ENCODE peak calls at places on chromosomes 4 and X, in five cellular contexts. F is stimulated activated CD8-positive, alpha-beta memory T cell treated with anti-CD3 and anti-CD28 coated beads, Interleukin-15, amount 100 ng/mL, for 1 hour; D is HFF-Myc; R is omental fat pad; K is naive thymus-derived CD8-positive, alpha-beta T cell. P is an unnamed sample.

GRCh38 chr4:81454498-81454897 is 17.2 kb downstream of the RASGEF1B start:
- DNase-seq in F (no peak), K (no peak), R (no peak), D (no peak), P (no peak)

GRCh38 chr4:168630445-168631187 is 133.8 kb downstream of the PALLD start:
- DNase-seq in D (no peak), R (no peak), K (no peak), F (no peak), P (no peak)

GRCh38 chr4:132763465-132763864 is 385.6 kb upstream of the PCDH10 start:
- DNase-seq in K (no peak), R (no peak), D (no peak), F (no peak), P (no peak)

GRCh38 chrX:48617542-48618340 is 20.4 kb downstream of the WDR13 start:
- DNase-seq in F (no peak), R (no peak), K (no peak), D (no peak), P (no peak)

GRCh38 chr4:128006592-128006991 is 41.4 kb downstream of the ABHD18 start:
- DNase-seq in R (no peak), F (no peak), D (no peak), K (no peak), P (no peak)

GRCh38 chrX:116238866-116239265 is 68.3 kb downstream of the AGTR2 start:
- DNase-seq in K (no peak), F (no peak), D (no peak), R (no peak), P (no peak)

GRCh38 chrX:19487520-19488200 is 27.6 kb downstream of the MAP3K15 start:
- DNase-seq in D (no peak), K (no peak), F (no peak), R (no peak), P (no peak)

GRCh38 chr4:2263701-2264321 is 1.9 kb upstream of the MXD4 start:
- DNase-seq in R (no peak), K (no peak), D (no peak), F (no peak), P (peak; percentile 64)

GRCh38 chr4:223913-224497 is 81.3 kb downstream of the ZNF732 start:
- DNase-seq in D (no peak), R (no peak), F (no peak), K (no peak), P (no peak)

GRCh38 chr4:15702941-15703403 is at the start of gene BST1:
- DNase-seq in R (peak; percentile 41), F (peak; percentile 14), K (peak; percentile 39), D (no peak), P (peak; percentile 88)

GRCh38 chr4:81330018-81330417 is 115.0 kb upstream of the PRKG2 start:
- DNase-seq in R (no peak), K (no peak), F (no peak), D (no peak), P (no peak)

P was measured in suprapubic skin.